ENCODE peak calls at places on chromosomes 12 and 14, in four cellular contexts. I, V, E and D are unnamed samples.

GRCh38 chr14:81450100-81450531 is 50.0 kb upstream of the STON2 start:
- DNase-seq in V (no peak), E (no peak), I (no peak), D (no peak)

GRCh38 chr12:38906482-38907170 is 1.2 kb upstream of the CPNE8 start:
- DNase-seq in I (peak), V (peak), E (peak), D (no peak)

GRCh38 chr14:95233702-95234241 is 76.4 kb upstream of the DICER1 start:
- DNase-seq in E (peak), V (no peak), I (no peak), D (no peak)

GRCh38 chr14:32469388-32470160 is 140.5 kb downstream of the AKAP6 start:
- DNase-seq in I (peak), V (peak), E (no peak), D (peak)

GRCh38 chr12:50185975-50186663 is 18.9 kb upstream of the CERS5 start:
- DNase-seq in E (no peak), V (peak), I (no peak), D (peak)

GRCh38 chr12:14836336-14837210 is 6.8 kb downstream of the ART4 start:
- DNase-seq in V (peak), E (no peak), I (no peak), D (peak)

GRCh38 chr14:71474291-71474690 is 457.9 kb upstream of the RGS6 start:
- DNase-seq in E (no peak), V (no peak), I (no peak), D (no peak)

GRCh38 chr12:19205120-19205519 is 75.6 kb downstream of the PLEKHA5 start:
- DNase-seq in V (no peak), E (no peak), I (no peak), D (no peak)

GRCh38 chr12:57611810-57612710 is 825 bp downstream of the ARHGEF25 start:
- DNase-seq in E (no peak), I (no peak), V (no peak), D (no peak)

GRCh38 chr14:97380539-97380941 is 583.4 kb downstream of the VRK1 start:
- DNase-seq in E (no peak), I (no peak), V (no peak), D (no peak)

GRCh38 chr12:28313631-28314030 is 123.4 kb downstream of the CCDC91 start:
- DNase-seq in I (no peak), V (peak), E (no peak), D (peak)

GRCh38 chr14:64060648-64061096 is 207.9 kb downstream of the SYNE2 start:
- DNase-seq in I (peak), V (peak), E (no peak), D (no peak)

GRCh38 chr12:100473716-100474150 is at the start of gene NR1H4:
- DNase-seq in E (no peak), I (no peak), V (no peak), D (peak)

GRCh38 chr12:53105256-53105655 is 2.0 kb downstream of the SOAT2 start:
- DNase-seq in I (peak), V (no peak), E (no peak), D (no peak)

GRCh38 chr12:132424118-132424438 is 65.9 kb upstream of the FBRSL1 start:
- DNase-seq in V (no peak), I (no peak), E (no peak), D (no peak)

GRCh38 chr14:51783765-51784164 is 76.6 kb upstream of the GNG2 start:
- DNase-seq in I (no peak), V (no peak), E (no peak), D (peak)

GRCh38 chr14:95663226-95663797 is 22.9 kb upstream of the TCL1B start:
- DNase-seq in I (no peak), E (peak), V (no peak), D (no peak)

GRCh38 chr12:31234955-31235867 is 90.7 kb downstream of the SINHCAF start:
- DNase-seq in E (no peak), I (peak), V (peak), D (peak)

GRCh38 chr12:66823857-66824570 is 145.1 kb upstream of the GRIP1 start:
- DNase-seq in I (no peak), V (no peak), E (no peak), D (no peak)

GRCh38 chr12:88238406-88238805 is 96.3 kb downstream of the TMTC3 start:
- DNase-seq in E (no peak), I (no peak), V (no peak), D (no peak)

GRCh38 chr14:100317897-100318808 is 5.0 kb upstream of the SLC25A47 start:
- DNase-seq in I (peak), E (no peak), V (peak), D (peak)

GRCh38 chr14:37655418-37655817 is 60.0 kb downstream of the TTC6 start:
- DNase-seq in E (no peak), V (no peak), I (no peak), D (peak)
- TF ChIP-seq FOS in E (no peak), V (peak), I (no peak), D (peak)

GRCh38 chr14:76806446-76806845 is 6.2 kb downstream of the ANGEL1 start:
- DNase-seq in I (no peak), E (no peak), V (no peak), D (no peak)
- TF ChIP-seq FOS in I (no peak), E (no peak), V (no peak), D (no peak)

DNA sequence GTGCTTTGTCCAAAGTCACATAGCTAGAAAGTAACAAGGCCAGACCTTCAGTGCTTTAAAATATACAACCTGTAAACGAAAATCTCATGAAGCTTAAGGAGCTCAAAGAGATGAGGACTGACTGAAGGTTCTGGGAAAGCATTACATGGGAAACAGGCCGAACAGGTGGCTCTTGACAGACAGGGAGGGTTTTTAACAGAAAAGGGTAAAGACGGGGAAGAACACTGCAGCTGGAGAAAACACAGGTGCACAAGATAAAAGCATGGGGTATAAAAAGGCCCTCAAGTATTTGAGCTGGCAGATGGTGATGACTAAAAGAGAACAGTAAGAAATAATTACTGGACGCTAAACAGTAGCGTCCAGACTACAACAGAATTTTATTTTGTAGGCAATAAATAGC is 257.2 kb downstream of the NELL2 start:
- DNase-seq in I (no peak), V (no peak), E (no peak), D (no peak)
- TF ChIP-seq FOS in I (no peak), V (no peak), E (no peak), D (no peak)

DNA sequence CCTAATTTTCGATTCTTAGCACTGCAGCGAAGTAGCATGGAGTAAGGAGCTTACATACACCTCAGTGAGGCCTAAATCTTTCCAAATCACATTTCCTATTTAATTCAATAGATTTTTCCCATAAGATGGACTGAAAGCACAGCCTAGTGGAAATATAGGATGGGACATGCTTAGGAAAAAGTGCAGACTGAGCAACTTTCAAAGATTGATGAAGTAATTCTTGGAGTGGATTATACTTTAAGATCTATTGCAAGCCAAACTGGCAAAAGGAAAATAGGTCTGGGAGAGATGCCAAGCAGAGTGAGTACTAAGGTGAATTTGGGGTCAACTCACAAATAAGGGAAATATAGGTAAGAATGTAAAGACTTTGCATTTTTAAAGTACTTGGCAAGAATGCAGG is 170.3 kb upstream of the FOXG1 start:
- DNase-seq in V (peak), I (no peak), E (no peak), D (no peak)
- TF ChIP-seq FOS in V (no peak), I (no peak), E (no peak), D (no peak)

GRCh38 chr14:20383636-20384035 is 29.7 kb downstream of the TEP1 start:
- DNase-seq in E (no peak), I (no peak), V (no peak), D (no peak)

GRCh38 chr14:20383032-20383431 is 30.3 kb downstream of the TEP1 start:
- DNase-seq in V (no peak), E (no peak), I (no peak), D (no peak)

GRCh38 chr14:20384321-20384720 is 29.0 kb downstream of the TEP1 start:
- DNase-seq in V (no peak), E (no peak), I (no peak), D (no peak)

GRCh38 chr14:20386276-20386855 is 26.9 kb downstream of the TEP1 start:
- DNase-seq in E (no peak), V (no peak), I (no peak), D (no peak)

DNA sequence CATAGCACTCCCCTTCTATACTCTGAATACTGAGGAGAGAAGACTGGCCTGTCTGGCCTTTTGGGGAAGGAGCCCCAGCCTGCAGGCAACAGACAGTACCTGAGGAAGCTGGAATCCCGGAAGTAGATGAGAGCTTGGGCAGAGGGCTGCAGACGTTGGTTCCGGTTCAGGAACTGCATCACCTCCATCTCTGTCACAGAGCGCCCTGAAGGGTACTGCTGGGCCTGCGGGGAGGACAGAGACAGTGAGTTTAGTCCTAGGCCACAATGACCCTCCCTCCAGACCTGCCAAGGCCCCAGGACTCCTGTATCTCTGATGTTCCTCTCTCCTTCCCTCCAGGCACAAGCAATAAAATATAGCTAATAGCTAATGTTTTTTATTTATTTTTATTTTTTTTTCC is 28.4 kb downstream of the TEP1 start:
- DNase-seq in I (no peak), V (no peak), E (no peak), D (no peak)
- TF ChIP-seq FOS in I (no peak), V (no peak), E (no peak), D (no peak)

DNA sequence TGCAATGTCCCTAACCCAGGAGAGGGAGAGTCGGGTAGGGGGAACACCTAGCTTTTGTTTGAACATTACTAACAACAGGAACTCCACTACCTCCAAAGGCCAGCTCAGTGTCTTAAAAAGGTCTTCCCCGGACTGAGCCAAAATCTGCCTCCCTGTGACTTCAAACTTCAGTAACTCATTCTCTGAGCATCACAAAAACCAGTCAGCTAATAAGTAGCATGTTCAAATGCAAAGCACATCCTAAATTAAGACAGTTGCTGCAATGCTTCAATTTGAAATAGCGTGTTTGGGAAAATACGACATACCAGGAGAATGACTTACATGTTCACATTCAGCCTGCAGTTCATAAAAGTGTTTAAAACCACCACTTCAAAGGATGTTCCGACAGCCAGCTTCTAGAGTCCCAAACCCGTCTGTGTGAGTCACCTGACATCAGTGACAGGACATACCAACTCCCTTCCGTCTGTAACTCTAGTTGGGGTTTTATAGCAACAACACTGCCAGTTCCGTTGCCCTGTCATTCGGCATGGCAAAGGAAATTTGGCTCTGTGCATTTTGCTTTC is 13.0 kb downstream of the ZFP36L1 start:
- DNase-seq in V (peak), E (no peak), I (no peak), D (peak)
- TF ChIP-seq FOS in V (peak), E (no peak), I (no peak), D (peak)

GRCh38 chr12:108770269-108770829 is 39.0 kb upstream of the CORO1C start:
- DNase-seq in I (no peak), E (no peak), V (no peak), D (no peak)

GRCh38 chr12:108770963-108771362 is 39.6 kb upstream of the CORO1C start:
- DNase-seq in E (no peak), I (no peak), V (no peak), D (no peak)

GRCh38 chr12:108766294-108766693 is 35.0 kb upstream of the CORO1C start:
- DNase-seq in V (no peak), E (no peak), I (no peak), D (no peak)

GRCh38 chr12:108772247-108772646 is 40.9 kb upstream of the CORO1C start:
- DNase-seq in V (no peak), E (peak), I (peak), D (no peak)

DNA sequence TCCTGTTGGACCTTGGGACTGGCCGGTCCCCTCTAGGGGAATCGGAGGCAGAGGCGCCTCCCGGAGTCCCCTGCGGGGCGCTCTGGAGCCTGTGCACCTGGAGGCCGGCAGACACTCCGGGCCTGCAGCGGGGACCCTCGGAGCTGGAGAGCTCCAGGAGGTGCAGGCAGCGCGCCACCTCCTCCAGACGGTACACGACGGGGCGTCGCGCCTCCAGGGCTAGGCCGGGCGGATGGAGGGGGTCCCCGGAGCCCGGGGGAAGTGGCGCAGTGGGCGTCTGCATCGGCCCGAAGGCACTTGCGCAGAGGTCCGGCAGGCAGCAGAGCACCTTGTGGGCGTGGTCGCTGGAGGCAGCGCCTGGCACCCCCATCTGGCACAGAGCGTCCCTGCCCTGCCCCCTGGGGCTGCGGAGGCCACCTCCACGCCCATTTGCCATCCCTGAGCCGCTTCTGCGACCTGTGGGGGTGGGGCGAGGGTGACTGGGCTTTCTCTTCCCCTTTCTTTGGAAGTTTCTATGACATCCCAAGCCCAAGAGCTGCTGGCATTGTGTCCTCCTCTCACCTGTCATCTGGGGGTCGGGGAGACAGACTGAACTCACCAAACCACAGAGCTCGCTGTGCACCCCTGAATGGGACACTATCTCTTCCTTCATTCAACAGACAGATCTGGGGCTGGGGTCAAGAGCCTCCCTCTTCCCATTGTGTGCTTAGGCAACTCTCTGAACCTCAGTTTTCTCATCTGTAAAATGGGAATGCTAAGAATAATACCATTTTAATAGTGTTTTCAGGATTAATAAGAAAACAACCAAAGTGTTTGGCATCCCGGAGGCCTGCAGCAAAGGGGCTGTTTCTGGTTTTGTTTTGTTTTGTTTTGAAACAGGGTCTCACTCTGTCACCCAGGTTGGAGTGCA is 37.5 kb upstream of the CORO1C start:
- DNase-seq in I (peak), E (peak), V (no peak), D (no peak)
- TF ChIP-seq FOS in I (no peak), E (no peak), V (no peak), D (no peak)